ENCODE peak calls at places on chromosome 6, in ten cellular contexts. F is CD14-positive monocyte, Y is OCI-LY7, X is PC-3, Z is H9, W is GM13976, B is left ventricle myocardium inferior, Q is foreskin fibroblast, P is WTC11, T is suprapubic skin. C is an unnamed sample.

GRCh38 chr6:158817298-158818007 is 1.7 kb downstream of the EZR start:
- DNase-seq in F (no peak), Y (peak), X (no peak), Z (no peak), W (no peak), B (peak), Q (peak), P (peak), T (no peak), C (no peak)

GRCh38 chr6:156977527-156978291 is 200.5 kb downstream of the ARID1B start:
- DNase-seq in F (no peak), Y (no peak), X (no peak), Z (no peak), W (no peak), B (no peak), Q (no peak), P (no peak), T (no peak), C (no peak)

GRCh38 chr6:113696960-113697359 is 160.2 kb upstream of the MARCKS start:
- DNase-seq in F (no peak), Y (no peak), X (no peak), Z (no peak), W (no peak), B (no peak), Q (peak), P (no peak), T (no peak), C (no peak)

GRCh38 chr6:107674995-107675738 is 148.9 kb downstream of the SCML4 start:
- DNase-seq in F (peak), Y (peak), X (peak), Z (peak), W (peak), B (peak), Q (peak), P (peak), T (peak), C (peak)

GRCh38 chr6:157068691-157069228 is 254.6 kb downstream of the TMEM242 start:
- DNase-seq in F (no peak), Y (no peak), X (peak), Z (no peak), W (peak), B (no peak), Q (no peak), P (no peak), T (no peak), C (peak)

GRCh38 chr6:34223381-34223963 is 13.2 kb upstream of the HMGA1 start:
- DNase-seq in F (no peak), Y (no peak), X (no peak), Z (no peak), W (no peak), B (no peak), Q (peak), P (peak), T (no peak), C (no peak)

GRCh38 chr6:56361812-56362211 is 114.4 kb upstream of the COL21A1 start:
- DNase-seq in F (no peak), Y (no peak), X (peak), Z (no peak), W (no peak), B (no peak), Q (no peak), P (no peak), T (no peak), C (no peak)

GRCh38 chr6:43496370-43497128 is 13.6 kb downstream of the LRRC73 start:
- DNase-seq in F (no peak), Y (peak), X (no peak), Z (peak), W (peak), B (no peak), Q (peak), P (peak), T (no peak), C (peak)

GRCh38 chr6:72111611-72112010 is 225.3 kb downstream of the RIMS1 start:
- DNase-seq in F (no peak), Y (no peak), X (no peak), Z (no peak), W (no peak), B (no peak), Q (no peak), P (no peak), T (no peak), C (no peak)

GRCh38 chr6:78615430-78615904 is 251.9 kb upstream of the IRAK1BP1 start:
- DNase-seq in F (no peak), Y (no peak), X (peak), Z (no peak), W (no peak), B (no peak), Q (peak), P (no peak), T (no peak), C (no peak)

GRCh38 chr6:138397128-138397814 is 6.8 kb upstream of the HEBP2 start:
- DNase-seq in F (no peak), Y (no peak), X (no peak), Z (no peak), W (no peak), B (no peak), Q (peak), P (no peak), T (no peak), C (no peak)

GRCh38 chr6:49384913-49385312 is 78.1 kb downstream of the MMUT start:
- DNase-seq in F (no peak), Y (no peak), X (no peak), Z (no peak), W (no peak), B (no peak), Q (peak), P (no peak), T (no peak), C (no peak)

GRCh38 chr6:53361549-53362031 is 12.8 kb upstream of the ELOVL5 start:
- DNase-seq in F (no peak), Y (no peak), X (peak), Z (no peak), W (peak), B (no peak), Q (peak), P (no peak), T (no peak), C (peak)

GRCh38 chr6:163843194-163843593 is 428.7 kb downstream of the QKI start:
- DNase-seq in F (no peak), Y (no peak), X (no peak), Z (no peak), W (no peak), B (no peak), Q (no peak), P (no peak), T (no peak), C (no peak)

GRCh38 chr6:148272084-148272483 is 70.6 kb upstream of the SASH1 start:
- DNase-seq in F (no peak), Y (no peak), X (peak), Z (no peak), W (no peak), B (no peak), Q (peak), P (no peak), T (no peak), C (no peak)

GRCh38 chr6:93418448-93419303 is 683 bp downstream of the EPHA7 start:
- DNase-seq in F (no peak), Y (no peak), X (peak), Z (peak), W (peak), B (peak), Q (peak), P (peak), T (no peak), C (peak)

GRCh38 chr6:88119769-88120168 is 46.4 kb downstream of the CNR1 start:
- DNase-seq in F (no peak), Y (peak), X (no peak), Z (no peak), W (no peak), B (no peak), Q (no peak), P (no peak), T (no peak), C (peak)

GRCh38 chr6:29968130-29968529 is 25.8 kb downstream of the HLA-A start:
- DNase-seq in F (no peak), Y (no peak), X (peak), Z (no peak), W (no peak), B (no peak), Q (peak), P (no peak), T (no peak), C (no peak)

GRCh38 chr6:31354788-31355539 is 2.0 kb downstream of the HLA-B start:
- DNase-seq in F (no peak), Y (no peak), X (no peak), Z (no peak), W (no peak), B (no peak), Q (no peak), P (no peak), T (no peak), C (no peak)

GRCh38 chr6:168658059-168658458 is 217.1 kb downstream of the SMOC2 start:
- DNase-seq in F (no peak), Y (no peak), X (no peak), Z (no peak), W (no peak), B (no peak), Q (no peak), P (no peak), T (peak), C (no peak)

GRCh38 chr6:30646450-30647038 is 389 bp upstream of the C6orf136 start:
- DNase-seq in F (no peak), Y (no peak), X (no peak), Z (peak), W (no peak), B (peak), Q (peak), P (peak), T (no peak), C (no peak)

GRCh38 chr6:89122625-89123024 is 4.8 kb upstream of the SRSF12 start:
- DNase-seq in F (no peak), Y (peak), X (peak), Z (no peak), W (peak), B (no peak), Q (peak), P (no peak), T (no peak), C (peak)

GRCh38 chr6:128138694-128139093 is 237.8 kb upstream of the THEMIS start:
- DNase-seq in F (no peak), Y (no peak), X (no peak), Z (no peak), W (no peak), B (no peak), Q (no peak), P (no peak), T (no peak), C (no peak)

GRCh38 chr6:33066917-33067521 is 6.4 kb downstream of the HLA-DPA1 start:
- DNase-seq in F (no peak), Y (no peak), X (no peak), Z (no peak), W (no peak), B (no peak), Q (no peak), P (no peak), T (no peak), C (no peak)

GRCh38 chr6:43877463-43878126 is 107.6 kb downstream of the VEGFA start:
- DNase-seq in F (no peak), Y (no peak), X (no peak), Z (peak), W (no peak), B (no peak), Q (no peak), P (peak), T (no peak), C (no peak)

GRCh38 chr6:130778946-130779657 is 48.1 kb upstream of the SMLR1 start:
- DNase-seq in F (no peak), Y (no peak), X (peak), Z (no peak), W (no peak), B (no peak), Q (peak), P (no peak), T (no peak), C (no peak)

GRCh38 chr6:123016431-123017110 is 20.5 kb downstream of the CLVS2 start:
- DNase-seq in F (no peak), Y (no peak), X (no peak), Z (no peak), W (no peak), B (no peak), Q (no peak), P (no peak), T (no peak), C (no peak)

GRCh38 chr6:38012573-38012972 is 193.0 kb downstream of the ZFAND3 start:
- DNase-seq in F (no peak), Y (peak), X (peak), Z (no peak), W (peak), B (no peak), Q (peak), P (peak), T (no peak), C (peak)

GRCh38 chr6:19028201-19028600 is 641.1 kb downstream of the RNF144B start:
- DNase-seq in F (no peak), Y (no peak), X (no peak), Z (no peak), W (no peak), B (no peak), Q (no peak), P (no peak), T (no peak), C (no peak)

GRCh38 chr6:19024737-19025136 is 637.6 kb downstream of the RNF144B start:
- DNase-seq in F (no peak), Y (peak), X (peak), Z (peak), W (no peak), B (no peak), Q (peak), P (peak), T (no peak), C (no peak)
- TF ChIP-seq CTCF in F (no peak), Y (peak), X (peak), Z (peak), W (no peak), B (peak), Q (peak), P (peak), T (peak), C (no peak)

DNA sequence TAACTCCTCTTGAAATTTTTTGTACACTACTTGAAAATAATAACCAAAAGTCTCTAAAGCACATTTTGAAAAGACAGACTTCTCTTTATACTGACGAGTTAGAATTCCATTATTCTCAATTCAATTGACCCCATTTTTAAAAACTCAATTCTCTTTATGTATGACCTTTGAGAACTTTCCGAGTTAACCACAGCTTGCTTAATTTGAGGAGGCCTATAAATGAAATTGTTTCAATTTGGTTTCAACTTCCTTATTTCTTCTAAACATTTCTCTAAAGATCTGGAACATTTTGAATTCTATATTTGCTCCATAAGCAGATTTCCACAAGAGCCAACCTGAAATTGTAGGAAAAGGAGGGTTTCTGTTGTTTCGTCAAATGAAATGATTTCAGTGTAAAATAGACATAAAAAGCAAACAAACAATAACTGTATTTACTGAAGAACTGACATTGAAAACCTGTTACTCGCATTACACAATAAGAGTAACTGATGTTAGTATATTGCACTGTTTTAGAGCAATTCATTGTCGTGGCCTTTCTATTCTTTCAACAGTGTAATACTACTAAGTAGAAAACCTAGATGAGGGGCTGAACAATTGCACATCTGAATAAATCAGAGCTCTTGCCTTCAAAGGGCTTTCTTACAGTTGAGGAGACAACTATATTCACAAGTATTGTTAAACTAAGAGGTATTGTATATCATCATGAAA is 223.6 kb downstream of the HIVEP2 start:
- DNase-seq in F (no peak), Y (no peak), X (no peak), Z (no peak), W (no peak), B (no peak), Q (no peak), P (no peak), T (no peak), C (no peak)
- TF ChIP-seq CTCF in F (no peak), Y (no peak), X (no peak), Z (no peak), W (no peak), B (no peak), Q (no peak), P (no peak), T (no peak), C (no peak)

GRCh38 chr6:22904413-22904812 is 335.0 kb downstream of the HDGFL1 start:
- DNase-seq in F (no peak), Y (no peak), X (no peak), Z (no peak), W (no peak), B (no peak), Q (peak), P (no peak), T (no peak), C (no peak)

GRCh38 chr6:22910370-22910769 is 341.0 kb downstream of the HDGFL1 start:
- DNase-seq in F (no peak), Y (no peak), X (no peak), Z (no peak), W (no peak), B (no peak), Q (no peak), P (no peak), T (no peak), C (no peak)

GRCh38 chr6:22907085-22907484 is 337.7 kb downstream of the HDGFL1 start:
- DNase-seq in F (no peak), Y (no peak), X (no peak), Z (no peak), W (no peak), B (no peak), Q (no peak), P (no peak), T (no peak), C (no peak)

DNA sequence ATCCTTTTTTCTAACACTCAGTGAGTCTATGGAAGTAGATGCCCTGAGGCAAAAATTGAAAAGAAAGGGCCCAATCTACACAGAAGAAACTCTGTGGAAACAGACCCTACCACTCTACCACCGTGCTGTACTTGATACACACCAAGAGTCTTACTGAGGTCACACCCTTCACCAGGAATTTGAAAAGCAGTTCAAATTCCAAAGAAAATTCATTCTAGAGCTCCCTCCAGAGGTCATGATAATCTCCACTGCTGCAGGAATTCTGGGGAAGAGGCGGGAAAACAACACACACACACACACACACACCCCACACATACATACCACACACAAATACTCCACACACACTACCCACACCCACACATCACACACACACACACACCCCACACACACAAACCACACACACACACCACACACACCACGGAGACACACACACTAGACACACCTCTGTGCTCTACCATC is 336.8 kb downstream of the HDGFL1 start:
- DNase-seq in F (no peak), Y (no peak), X (peak), Z (no peak), W (no peak), B (no peak), Q (peak), P (no peak), T (no peak), C (no peak)
- TF ChIP-seq CTCF in F (no peak), Y (no peak), X (peak), Z (peak), W (no peak), B (peak), Q (peak), P (no peak), T (no peak), C (no peak)

DNA sequence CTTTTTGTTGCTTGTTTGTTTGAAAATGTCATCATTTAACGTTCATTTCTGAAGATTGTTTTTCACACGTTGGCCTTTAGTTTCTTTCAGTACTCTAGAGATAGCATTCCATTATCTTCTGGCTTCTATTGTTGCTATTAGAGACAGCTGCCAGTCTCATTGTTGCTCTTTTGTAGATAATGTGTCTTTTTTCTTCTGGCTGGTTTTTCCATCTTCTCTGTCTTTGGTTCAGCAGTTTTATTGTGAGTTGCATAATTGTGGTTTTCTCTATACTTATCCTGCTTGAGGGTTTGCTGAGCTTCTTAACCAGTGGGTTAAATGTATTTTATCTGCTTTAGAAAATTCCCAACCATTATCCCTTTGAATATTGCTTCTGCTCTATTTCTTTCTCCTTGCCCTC is 23.2 kb upstream of the AIG1 start:
- DNase-seq in F (no peak), Y (no peak), X (no peak), Z (no peak), W (no peak), B (no peak), Q (no peak), P (no peak), T (no peak), C (no peak)
- TF ChIP-seq CTCF in F (no peak), Y (no peak), X (no peak), Z (no peak), W (no peak), B (no peak), Q (no peak), P (no peak), T (no peak), C (no peak)

GRCh38 chr6:100889351-100889750 is 8.2 kb upstream of the ASCC3 start:
- DNase-seq in F (no peak), Y (no peak), X (no peak), Z (no peak), W (no peak), B (no peak), Q (no peak), P (no peak), T (no peak), C (no peak)

GRCh38 chr6:100891079-100891478 is 9.9 kb upstream of the ASCC3 start:
- DNase-seq in F (no peak), Y (no peak), X (no peak), Z (no peak), W (no peak), B (no peak), Q (no peak), P (no peak), T (no peak), C (no peak)

GRCh38 chr6:100892116-100892515 is 11.0 kb upstream of the ASCC3 start:
- DNase-seq in F (no peak), Y (no peak), X (no peak), Z (peak), W (no peak), B (no peak), Q (no peak), P (peak), T (no peak), C (no peak)

GRCh38 chr6:100893743-100894142 is 12.6 kb upstream of the ASCC3 start:
- DNase-seq in F (no peak), Y (no peak), X (no peak), Z (no peak), W (no peak), B (no peak), Q (no peak), P (no peak), T (no peak), C (no peak)

GRCh38 chr6:100892693-100893092 is 11.6 kb upstream of the ASCC3 start:
- DNase-seq in F (no peak), Y (no peak), X (no peak), Z (peak), W (no peak), B (no peak), Q (no peak), P (peak), T (no peak), C (no peak)
- TF ChIP-seq CTCF in F (no peak), Y (no peak), X (no peak), Z (no peak), W (no peak), B (no peak), Q (no peak), P (no peak), T (no peak), C (no peak)